ENCODE peak calls at places on chromosomes 11 and 22, in seven cellular contexts. V, K, N, O, W, F and Y are unnamed samples.

GRCh38 chr11:76562541-76562940 is 108.0 kb downstream of the LRRC32 start:
- DNase-seq in V (no peak), K (no peak), N (no peak), O (no peak), W (no peak), F (no peak), Y (no peak)

GRCh38 chr22:42754658-42755057 is 34.0 kb upstream of the A4GALT start:
- DNase-seq in V (no peak), K (no peak), N (peak), O (no peak), W (no peak), F (peak), Y (no peak)

GRCh38 chr11:103624708-103625623 is 411.5 kb upstream of the DDI1 start:
- DNase-seq in V (no peak), K (peak), N (peak), O (no peak), W (no peak), F (peak), Y (peak)

GRCh38 chr11:132561937-132562336 is 970.4 kb downstream of the OPCML start:
- DNase-seq in V (no peak), K (no peak), N (no peak), O (no peak), W (no peak), F (no peak), Y (no peak)

GRCh38 chr11:45102810-45103621 is 43.4 kb upstream of the PRDM11 start:
- DNase-seq in V (peak), K (peak), N (peak), O (peak), W (peak), F (peak), Y (peak)

GRCh38 chr11:63537293-63538101 is 889 bp downstream of the PLAAT4 start:
- DNase-seq in V (no peak), K (no peak), N (peak), O (no peak), W (no peak), F (no peak), Y (no peak)

GRCh38 chr11:108559904-108560303 is 33.7 kb downstream of the EXPH5 start:
- DNase-seq in V (no peak), K (no peak), N (peak), O (no peak), W (no peak), F (peak), Y (peak)

GRCh38 chr11:69367211-69367964 is 73.4 kb downstream of the MYEOV start:
- DNase-seq in V (peak), K (no peak), N (peak), O (no peak), W (peak), F (no peak), Y (peak)

GRCh38 chr11:121961228-121961860 is 154.7 kb downstream of the BLID start:
- DNase-seq in V (no peak), K (no peak), N (peak), O (no peak), W (no peak), F (no peak), Y (peak)

GRCh38 chr11:9574806-9575530 is 1.5 kb downstream of the WEE1 start:
- DNase-seq in V (peak), K (peak), N (peak), O (no peak), W (peak), F (peak), Y (peak)

GRCh38 chr11:68189082-68189481 is 24.0 kb downstream of the KMT5B start:
- DNase-seq in V (no peak), K (no peak), N (no peak), O (no peak), W (no peak), F (no peak), Y (no peak)

GRCh38 chr22:23036684-23037428 is 33.5 kb upstream of the GNAZ start:
- DNase-seq in V (no peak), K (no peak), N (peak), O (no peak), W (no peak), F (no peak), Y (no peak)

GRCh38 chr11:111360150-111361043 is 18.7 kb downstream of the POU2AF1 start:
- DNase-seq in V (no peak), K (no peak), N (no peak), O (no peak), W (no peak), F (peak), Y (no peak)

GRCh38 chr11:69808708-69809107 is 10.5 kb downstream of the FGF3 start:
- DNase-seq in V (no peak), K (peak), N (peak), O (no peak), W (no peak), F (peak), Y (peak)

GRCh38 chr11:117819096-117820040 is 5.2 kb downstream of the FXYD2 start:
- DNase-seq in V (peak), K (peak), N (peak), O (peak), W (peak), F (peak), Y (peak)

GRCh38 chr11:73287400-73288101 is 15.4 kb downstream of the P2RY6 start:
- DNase-seq in V (no peak), K (no peak), N (no peak), O (no peak), W (no peak), F (no peak), Y (no peak)

GRCh38 chr11:134613646-134614045 is 201.6 kb upstream of the B3GAT1 start:
- DNase-seq in V (peak), K (no peak), N (no peak), O (no peak), W (no peak), F (no peak), Y (no peak)

GRCh38 chr11:83655996-83656395 is 369.8 kb upstream of the CCDC90B start:
- DNase-seq in V (no peak), K (no peak), N (no peak), O (no peak), W (no peak), F (no peak), Y (no peak)

GRCh38 chr22:20938272-20938671 is 21.1 kb downstream of the CRKL start:
- DNase-seq in V (no peak), K (no peak), N (no peak), O (no peak), W (no peak), F (peak), Y (no peak)

GRCh38 chr11:30107899-30108298 is 91.1 kb upstream of the KCNA4 start:
- DNase-seq in V (no peak), K (peak), N (peak), O (no peak), W (no peak), F (peak), Y (no peak)

GRCh38 chr22:38230108-38230825 is 28.5 kb downstream of the MAFF start:
- DNase-seq in V (no peak), K (peak), N (no peak), O (no peak), W (peak), F (peak), Y (peak)

GRCh38 chr22:38312261-38312800 is 4.9 kb downstream of the CSNK1E start:
- DNase-seq in V (no peak), K (no peak), N (peak), O (no peak), W (no peak), F (no peak), Y (peak)

GRCh38 chr11:27694992-27695391 is 5.3 kb downstream of the BDNF start:
- DNase-seq in V (no peak), K (no peak), N (no peak), O (no peak), W (no peak), F (peak), Y (no peak)

GRCh38 chr22:49406879-49407587 is 420.6 kb downstream of the BRD1 start:
- DNase-seq in V (no peak), K (no peak), N (no peak), O (no peak), W (no peak), F (no peak), Y (no peak)

GRCh38 chr22:36768616-36769015 is 7.3 kb downstream of the IFT27 start:
- DNase-seq in V (no peak), K (no peak), N (no peak), O (no peak), W (no peak), F (no peak), Y (no peak)

GRCh38 chr11:3086671-3087150 is 29.5 kb upstream of the CARS1 start:
- DNase-seq in V (no peak), K (no peak), N (no peak), O (no peak), W (no peak), F (no peak), Y (no peak)

GRCh38 chr11:11607772-11608171 is 14.0 kb downstream of the GALNT18 start:
- DNase-seq in V (no peak), K (peak), N (no peak), O (no peak), W (no peak), F (peak), Y (no peak)

GRCh38 chr11:1746516-1746931 is 3.9 kb downstream of the IFITM10 start:
- DNase-seq in V (no peak), K (no peak), N (no peak), O (no peak), W (no peak), F (no peak), Y (no peak)

GRCh38 chr22:26713823-26714449 is 56.5 kb downstream of the MIAT start:
- DNase-seq in V (no peak), K (no peak), N (no peak), O (no peak), W (no peak), F (no peak), Y (peak)

GRCh38 chr11:23314162-23314561 is 453.9 kb upstream of the CCDC179 start:
- DNase-seq in V (no peak), K (no peak), N (no peak), O (no peak), W (no peak), F (no peak), Y (no peak)

GRCh38 chr11:15136166-15136565 is 21.4 kb downstream of the INSC start:
- DNase-seq in V (no peak), K (no peak), N (no peak), O (no peak), W (no peak), F (no peak), Y (no peak)

GRCh38 chr11:56950510-56950909 is 38.2 kb upstream of the OR5AK2 start:
- DNase-seq in V (no peak), K (peak), N (no peak), O (no peak), W (no peak), F (no peak), Y (no peak)

GRCh38 chr22:24181088-24181995 is at the start of gene SUSD2:
- DNase-seq in V (peak), K (peak), N (no peak), O (no peak), W (peak), F (peak), Y (peak)

GRCh38 chr11:108221401-108221800 is 1.0 kb downstream of the NPAT start:
- DNase-seq in V (no peak), K (no peak), N (peak), O (no peak), W (no peak), F (peak), Y (peak)

GRCh38 chr22:23831261-23831660 is 7.5 kb downstream of the DERL3 start:
- DNase-seq in V (no peak), K (no peak), N (no peak), O (no peak), W (no peak), F (no peak), Y (no peak)

GRCh38 chr11:63032451-63032850 is 16.8 kb upstream of the SLC22A8 start:
- DNase-seq in V (no peak), K (no peak), N (no peak), O (no peak), W (no peak), F (no peak), Y (no peak)

GRCh38 chr11:23556163-23556750 is 696.0 kb upstream of the CCDC179 start:
- DNase-seq in V (no peak), K (peak), N (no peak), O (no peak), W (no peak), F (peak), Y (no peak)

GRCh38 chr22:20141186-20142077 is 9.4 kb downstream of the CCDC188 start:
- DNase-seq in V (no peak), K (peak), N (peak), O (no peak), W (no peak), F (peak), Y (peak)

GRCh38 chr11:36367806-36368680 is 72.0 kb downstream of the PRR5L start:
- DNase-seq in V (no peak), K (no peak), N (no peak), O (no peak), W (no peak), F (no peak), Y (no peak)
- H4K8ac ChIP-seq in V (no peak), K (no peak), N (no peak), O (no peak), W (no peak), F (no peak), Y (no peak)

GRCh38 chr22:44707178-44707577 is 5.2 kb downstream of the PRR5 start:
- DNase-seq in V (no peak), K (no peak), N (no peak), O (no peak), W (no peak), F (peak), Y (no peak)
- H3K9ac ChIP-seq in V (no peak), K (no peak), N (no peak), O (peak), W (no peak), F (no peak), Y (no peak)

GRCh38 chr11:112730591-112730990 is 230.6 kb upstream of the NCAM1 start:
- DNase-seq in V (no peak), K (no peak), N (no peak), O (no peak), W (no peak), F (no peak), Y (no peak)

GRCh38 chr11:112728288-112728687 is 232.9 kb upstream of the NCAM1 start:
- DNase-seq in V (no peak), K (no peak), N (no peak), O (no peak), W (no peak), F (no peak), Y (no peak)

GRCh38 chr11:112731538-112731937 is 229.7 kb upstream of the NCAM1 start:
- DNase-seq in V (no peak), K (no peak), N (no peak), O (no peak), W (no peak), F (no peak), Y (no peak)

GRCh38 chr11:112727341-112727841 is 233.8 kb upstream of the NCAM1 start:
- DNase-seq in V (no peak), K (no peak), N (no peak), O (no peak), W (no peak), F (no peak), Y (no peak)

DNA sequence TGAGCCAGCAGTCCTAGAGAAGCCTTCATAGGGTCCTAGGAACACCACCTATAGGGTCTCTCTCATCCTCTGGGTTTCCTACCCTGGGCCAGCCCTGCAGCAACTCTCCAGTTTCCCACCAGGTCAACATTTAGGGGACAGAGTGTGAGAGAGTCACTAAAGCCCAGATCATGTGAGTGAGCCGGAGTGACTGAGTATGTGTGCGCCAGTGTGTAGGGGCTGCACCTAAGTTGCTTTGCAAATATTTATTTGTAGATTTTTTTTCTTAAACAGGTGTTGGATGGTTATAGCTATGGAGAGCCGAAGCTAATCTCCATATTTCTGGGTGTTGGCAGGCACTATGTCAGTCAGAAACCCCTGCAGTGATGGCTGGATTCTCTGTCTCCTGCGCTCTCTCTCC is 232.5 kb upstream of the NCAM1 start:
- DNase-seq in V (no peak), K (no peak), N (no peak), O (no peak), W (no peak), F (no peak), Y (no peak)
- H4K8ac ChIP-seq in V (no peak), K (no peak), N (no peak), O (no peak), W (no peak), F (no peak), Y (no peak)

GRCh38 chr11:101441747-101442146 is 142.1 kb downstream of the TRPC6 start:
- DNase-seq in V (no peak), K (no peak), N (no peak), O (no peak), W (no peak), F (no peak), Y (peak)
- H3K9ac ChIP-seq in V (no peak), K (no peak), N (no peak), O (no peak), W (no peak), F (no peak), Y (no peak)

GRCh38 chr11:94956963-94957362 is 16.4 kb downstream of the CWC15 start:
- DNase-seq in V (no peak), K (no peak), N (no peak), O (no peak), W (no peak), F (no peak), Y (no peak)

GRCh38 chr11:94960488-94960887 is 12.9 kb downstream of the CWC15 start:
- DNase-seq in V (no peak), K (no peak), N (no peak), O (no peak), W (no peak), F (no peak), Y (no peak)

GRCh38 chr11:94959179-94959578 is 14.2 kb downstream of the CWC15 start:
- DNase-seq in V (no peak), K (no peak), N (no peak), O (no peak), W (no peak), F (no peak), Y (no peak)

GRCh38 chr11:94961255-94961654 is 12.1 kb downstream of the CWC15 start:
- DNase-seq in V (no peak), K (no peak), N (no peak), O (no peak), W (no peak), F (no peak), Y (no peak)

GRCh38 chr11:94958118-94958517 is 15.2 kb downstream of the CWC15 start:
- DNase-seq in V (no peak), K (no peak), N (peak), O (no peak), W (no peak), F (no peak), Y (peak)
- H4K8ac ChIP-seq in V (no peak), K (no peak), N (peak), O (no peak), W (no peak), F (no peak), Y (peak)

GRCh38 chr22:46079093-46079860 is 71.0 kb upstream of the PPARA start:
- DNase-seq in V (no peak), K (no peak), N (no peak), O (no peak), W (no peak), F (no peak), Y (no peak)

GRCh38 chr22:46075764-46076531 is 74.4 kb upstream of the PPARA start:
- DNase-seq in V (no peak), K (no peak), N (no peak), O (no peak), W (no peak), F (no peak), Y (no peak)

GRCh38 chr22:46078241-46079092 is 71.9 kb upstream of the PPARA start:
- DNase-seq in V (no peak), K (no peak), N (no peak), O (no peak), W (no peak), F (no peak), Y (no peak)

GRCh38 chr22:46076651-46077339 is 73.5 kb upstream of the PPARA start:
- DNase-seq in V (no peak), K (no peak), N (peak), O (no peak), W (no peak), F (no peak), Y (no peak)

GRCh38 chr22:46077669-46078099 is 72.6 kb upstream of the PPARA start:
- DNase-seq in V (no peak), K (no peak), N (no peak), O (no peak), W (no peak), F (no peak), Y (no peak)
- H3K9ac ChIP-seq in V (no peak), K (no peak), N (peak), O (no peak), W (no peak), F (no peak), Y (peak)